ENCODE peak calls at places on chromosomes 16 and 17, in seven cellular contexts. P, O, R, K, F, A and M are unnamed samples.

GRCh38 chr16:81817789-81818304 is 38.8 kb downstream of the PLCG2 start:
- DNase-seq in P (no peak), O (no peak), R (no peak), K (no peak), F (peak), A (no peak), M (no peak)

GRCh38 chr16:57475711-57476339 is 10.5 kb downstream of the DOK4 start:
- DNase-seq in P (peak), O (peak), R (peak), K (peak), F (no peak), A (peak), M (no peak)

GRCh38 chr17:43840814-43841213 is 6.2 kb upstream of the CD300LG start:
- DNase-seq in P (no peak), O (peak), R (no peak), K (peak), F (no peak), A (no peak), M (peak)

GRCh38 chr17:2214887-2215615 is 88.5 kb downstream of the SMG6 start:
- DNase-seq in P (no peak), O (peak), R (no peak), K (no peak), F (no peak), A (no peak), M (no peak)

GRCh38 chr17:63774141-63774981 is at the start of gene DDX42:
- DNase-seq in P (no peak), O (peak), R (peak), K (peak), F (no peak), A (no peak), M (no peak)

GRCh38 chr16:1990336-1991134 is 765 bp downstream of the SYNGR3 start:
- DNase-seq in P (no peak), O (peak), R (no peak), K (peak), F (no peak), A (peak), M (no peak)

GRCh38 chr16:87435399-87436224 is 43.5 kb downstream of the MAP1LC3B start:
- DNase-seq in P (no peak), O (peak), R (no peak), K (no peak), F (no peak), A (no peak), M (no peak)

GRCh38 chr16:86880316-86881117 is 302.2 kb downstream of the FOXL1 start:
- DNase-seq in P (no peak), O (no peak), R (no peak), K (no peak), F (no peak), A (no peak), M (no peak)

GRCh38 chr16:58628845-58629680 is 563 bp downstream of the CNOT1 start:
- DNase-seq in P (no peak), O (no peak), R (peak), K (peak), F (peak), A (peak), M (no peak)

GRCh38 chr17:82108999-82109480 is 11.0 kb upstream of the FASN start:
- DNase-seq in P (no peak), O (no peak), R (no peak), K (no peak), F (no peak), A (no peak), M (no peak)

GRCh38 chr17:82108038-82108998 is 10.3 kb upstream of the FASN start:
- DNase-seq in P (no peak), O (no peak), R (no peak), K (no peak), F (no peak), A (no peak), M (no peak)

GRCh38 chr17:82106697-82107305 is 8.8 kb upstream of the FASN start:
- DNase-seq in P (no peak), O (no peak), R (no peak), K (no peak), F (no peak), A (no peak), M (no peak)

GRCh38 chr17:82105882-82106696 is 8.1 kb upstream of the FASN start:
- DNase-seq in P (peak), O (peak), R (peak), K (peak), F (peak), A (peak), M (peak)

DNA sequence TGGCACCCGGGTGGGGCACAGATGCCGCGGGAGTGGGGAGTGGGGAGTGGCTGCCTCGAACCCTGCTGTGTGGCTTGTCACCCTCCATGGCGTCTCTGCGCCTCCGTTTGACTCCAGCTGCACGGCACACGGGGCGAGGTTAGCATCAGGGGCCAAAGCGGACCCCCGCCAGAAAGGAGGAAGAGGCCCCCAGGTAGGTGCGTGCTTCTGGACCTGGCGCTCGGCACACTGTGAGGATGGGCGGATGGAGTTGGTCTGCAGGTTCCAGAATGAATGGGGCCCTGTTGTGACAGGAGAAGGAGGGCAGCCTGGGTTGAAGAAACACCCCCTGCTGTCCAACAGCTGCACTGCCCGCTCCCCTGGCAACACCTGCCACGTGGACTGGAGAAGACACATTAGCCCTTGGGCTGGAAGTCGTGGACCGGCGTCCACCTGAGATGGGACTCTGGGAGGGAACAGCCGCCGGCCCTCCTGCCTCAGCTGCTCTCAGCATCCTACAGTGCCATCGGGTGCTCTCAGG is 9.4 kb upstream of the FASN start:
- DNase-seq in P (no peak), O (peak), R (no peak), K (peak), F (no peak), A (peak), M (peak)
- TF ChIP-seq JUND in P (no peak), O (no peak), R (no peak), K (no peak), F (no peak), A (no peak), M (no peak)

DNA sequence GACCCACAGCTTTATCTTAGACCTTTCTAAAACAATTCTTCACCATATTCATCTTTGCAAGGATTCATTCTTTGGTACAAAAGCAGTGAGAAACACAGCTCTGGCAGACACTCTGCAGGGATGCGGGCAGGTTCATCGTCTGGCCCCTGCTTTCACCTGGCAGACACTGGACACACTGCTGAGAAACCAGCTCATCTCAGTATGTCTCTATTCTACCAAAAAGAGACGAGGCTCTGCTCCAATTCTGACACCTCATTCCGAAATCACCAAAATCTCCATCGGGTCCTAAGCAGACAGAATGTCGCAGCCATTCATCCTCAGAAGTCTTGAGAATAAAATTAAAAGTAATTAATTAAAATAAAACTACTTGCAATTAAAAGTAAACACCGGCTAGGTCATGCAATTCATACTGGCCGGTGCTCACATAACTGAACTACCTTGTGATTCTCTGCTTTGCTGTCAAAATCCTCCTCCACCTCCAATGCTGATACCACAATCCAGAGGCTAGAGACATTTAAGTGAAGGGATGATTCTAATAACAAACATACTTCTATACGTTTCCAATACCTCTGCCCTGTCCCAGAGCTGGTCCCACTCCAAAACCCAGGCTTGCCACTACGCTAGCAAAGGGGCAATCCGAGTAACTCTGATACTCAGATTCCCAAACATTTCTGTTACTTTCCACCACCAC is 1.3 kb downstream of the RNF157 start:
- DNase-seq in P (no peak), O (no peak), R (no peak), K (no peak), F (no peak), A (no peak), M (no peak)
- TF ChIP-seq JUND in P (no peak), O (no peak), R (no peak), K (no peak), F (no peak), A (no peak), M (no peak)

DNA sequence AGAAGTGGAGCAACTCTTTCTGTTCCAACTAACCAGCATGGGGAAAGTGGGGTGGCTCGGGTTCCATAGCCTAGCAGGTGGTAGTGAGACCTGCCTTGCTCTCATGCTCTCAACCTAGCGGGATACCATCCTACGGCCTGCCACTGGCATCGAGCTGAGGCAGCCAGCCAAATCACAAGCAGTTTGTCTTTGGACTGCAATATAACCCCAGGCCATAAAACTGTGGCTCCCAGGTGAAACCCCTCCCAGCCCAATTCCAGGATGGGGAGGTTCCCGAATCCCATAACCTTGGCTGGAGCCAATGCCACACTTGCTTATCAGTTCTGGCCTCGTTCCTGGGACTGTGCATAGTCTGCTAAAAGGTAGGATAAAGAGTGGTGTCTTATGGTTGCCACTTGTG is 155.8 kb upstream of the NETO2 start:
- DNase-seq in P (no peak), O (no peak), R (no peak), K (no peak), F (no peak), A (no peak), M (no peak)
- TF ChIP-seq JUND in P (no peak), O (no peak), R (no peak), K (no peak), F (no peak), A (no peak), M (no peak)

GRCh38 chr16:85574672-85575475 is 38.2 kb upstream of the GSE1 start:
- DNase-seq in P (no peak), O (peak), R (no peak), K (no peak), F (no peak), A (no peak), M (peak)
- TF ChIP-seq JUND in P (no peak), O (no peak), R (no peak), K (no peak), F (no peak), A (no peak), M (no peak)

GRCh38 chr16:48446534-48446920 is 61.3 kb upstream of the SIAH1 start:
- DNase-seq in P (no peak), O (no peak), R (no peak), K (no peak), F (no peak), A (no peak), M (no peak)
- TF ChIP-seq JUND in P (no peak), O (no peak), R (no peak), K (no peak), F (no peak), A (no peak), M (no peak)

DNA sequence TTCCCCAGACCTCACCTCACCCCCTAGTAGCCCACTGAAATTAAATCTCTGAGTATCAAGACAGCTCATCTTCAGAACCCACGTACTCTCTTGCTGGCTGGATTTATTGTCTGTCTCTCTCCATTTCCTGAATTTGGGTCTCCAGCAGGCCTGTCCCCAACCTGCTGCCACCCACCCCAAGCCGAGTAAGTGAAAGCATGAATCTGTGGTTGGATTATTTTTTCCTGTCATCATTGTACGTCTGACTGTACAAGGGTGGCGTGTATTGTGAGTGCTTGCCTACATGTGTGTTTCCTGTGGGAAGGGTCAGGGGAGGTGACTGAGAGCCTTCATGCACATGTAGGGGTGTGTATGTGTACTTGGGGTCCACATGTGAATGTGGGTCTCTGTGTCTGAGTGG is 5.4 kb downstream of the TNP2 start:
- DNase-seq in P (no peak), O (no peak), R (no peak), K (no peak), F (no peak), A (no peak), M (no peak)
- TF ChIP-seq JUND in P (no peak), O (no peak), R (no peak), K (no peak), F (no peak), A (no peak), M (no peak)

GRCh38 chr17:67080804-67081203 is 36.5 kb downstream of the CACNG1 start:
- DNase-seq in P (no peak), O (no peak), R (no peak), K (no peak), F (peak), A (no peak), M (no peak)

GRCh38 chr17:67079481-67079880 is 35.1 kb downstream of the CACNG1 start:
- DNase-seq in P (no peak), O (no peak), R (no peak), K (no peak), F (no peak), A (no peak), M (no peak)

GRCh38 chr17:67085406-67085805 is 41.1 kb downstream of the CACNG1 start:
- DNase-seq in P (no peak), O (no peak), R (no peak), K (no peak), F (no peak), A (no peak), M (no peak)

GRCh38 chr17:67078292-67078691 is 33.9 kb downstream of the CACNG1 start:
- DNase-seq in P (no peak), O (no peak), R (no peak), K (no peak), F (no peak), A (no peak), M (no peak)

DNA sequence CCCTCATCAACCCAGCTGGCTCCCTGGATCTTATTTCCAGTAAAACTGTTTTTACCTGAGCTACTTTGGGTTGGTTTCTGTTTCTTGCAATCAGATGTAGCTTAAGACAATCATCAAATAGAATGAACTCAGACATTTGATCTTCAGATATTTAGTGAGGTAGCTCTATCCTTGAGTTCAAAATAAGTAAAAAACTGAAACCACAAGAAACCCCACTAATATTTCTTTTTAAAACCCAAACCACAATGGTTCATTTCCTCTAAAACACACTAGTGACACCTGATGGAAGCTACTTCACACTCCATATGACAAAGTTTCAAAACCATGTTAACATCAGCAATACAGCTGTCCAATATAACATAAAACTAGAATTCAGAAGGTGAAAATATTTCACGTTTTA is 37.8 kb downstream of the CACNG1 start:
- DNase-seq in P (no peak), O (no peak), R (no peak), K (no peak), F (peak), A (no peak), M (no peak)
- TF ChIP-seq JUND in P (no peak), O (no peak), R (no peak), K (no peak), F (no peak), A (no peak), M (no peak)

GRCh38 chr16:85321856-85322271 is 209.6 kb upstream of the CIBAR2 start:
- DNase-seq in P (no peak), O (peak), R (peak), K (no peak), F (no peak), A (no peak), M (peak)
- TF ChIP-seq JUND in P (no peak), O (no peak), R (no peak), K (no peak), F (no peak), A (no peak), M (no peak)